ENCODE peak calls at places on chromosomes 3 and 15, in ten cellular contexts. M, I, Q, G, V, F, K, B, U and W are unnamed samples.

GRCh38 chr3:16249336-16249735 is 15.4 kb downstream of the DPH3 start:
- DNase-seq in M (no peak), I (no peak), Q (peak), G (no peak), V (peak), F (no peak), K (peak), B (no peak), U (peak), W (no peak)

GRCh38 chr15:51816615-51817014 is 12.8 kb upstream of the TMOD3 start:
- DNase-seq in M (no peak), I (no peak), Q (no peak), G (no peak), V (no peak), F (no peak), K (no peak), B (no peak), U (no peak), W (no peak)

GRCh38 chr3:116743062-116743461 is 33.5 kb downstream of the TUSC7 start:
- DNase-seq in M (no peak), I (no peak), Q (no peak), G (no peak), V (no peak), F (no peak), K (no peak), B (no peak), U (no peak), W (no peak)

GRCh38 chr3:158743664-158744566 is 11.7 kb upstream of the RARRES1 start:
- DNase-seq in M (no peak), I (no peak), Q (no peak), G (no peak), V (no peak), F (no peak), K (no peak), B (peak), U (no peak), W (no peak)

GRCh38 chr15:63473007-63473748 is 31.2 kb upstream of the USP3 start:
- DNase-seq in M (no peak), I (no peak), Q (no peak), G (no peak), V (no peak), F (no peak), K (no peak), B (no peak), U (no peak), W (no peak)

GRCh38 chr3:141261472-141262171 is 30.0 kb downstream of the PXYLP1 start:
- DNase-seq in M (no peak), I (no peak), Q (no peak), G (no peak), V (no peak), F (no peak), K (no peak), B (no peak), U (no peak), W (no peak)

GRCh38 chr15:92839696-92840095 is 60.4 kb upstream of the CHD2 start:
- DNase-seq in M (no peak), I (no peak), Q (no peak), G (no peak), V (no peak), F (no peak), K (no peak), B (peak), U (no peak), W (no peak)

GRCh38 chr3:12957334-12957733 is 115.9 kb downstream of the IQSEC1 start:
- DNase-seq in M (no peak), I (no peak), Q (no peak), G (no peak), V (no peak), F (no peak), K (no peak), B (no peak), U (no peak), W (peak)

GRCh38 chr3:186165331-186165730 is 56.4 kb upstream of the ETV5 start:
- DNase-seq in M (no peak), I (no peak), Q (no peak), G (no peak), V (peak), F (no peak), K (no peak), B (no peak), U (no peak), W (no peak)

GRCh38 chr15:81809543-81809942 is 236.3 kb downstream of the MEX3B start:
- DNase-seq in M (no peak), I (peak), Q (peak), G (no peak), V (no peak), F (no peak), K (peak), B (no peak), U (no peak), W (no peak)

GRCh38 chr3:58180940-58181587 is 29.7 kb downstream of the DNASE1L3 start:
- DNase-seq in M (no peak), I (no peak), Q (no peak), G (no peak), V (no peak), F (no peak), K (no peak), B (no peak), U (no peak), W (no peak)

GRCh38 chr3:101310580-101311375 is 9.6 kb downstream of the IMPG2 start:
- DNase-seq in M (no peak), I (no peak), Q (no peak), G (peak), V (peak), F (no peak), K (no peak), B (no peak), U (no peak), W (no peak)

GRCh38 chr3:70832035-70832795 is 519.8 kb upstream of the MDFIC2 start:
- DNase-seq in M (no peak), I (peak), Q (no peak), G (no peak), V (peak), F (no peak), K (no peak), B (no peak), U (no peak), W (peak)

GRCh38 chr3:13019243-13019701 is 54.0 kb downstream of the IQSEC1 start:
- DNase-seq in M (no peak), I (peak), Q (peak), G (peak), V (peak), F (peak), K (peak), B (no peak), U (peak), W (no peak)

GRCh38 chr3:142117052-142117451 is 32.3 kb downstream of the TFDP2 start:
- DNase-seq in M (no peak), I (no peak), Q (no peak), G (no peak), V (peak), F (no peak), K (no peak), B (no peak), U (no peak), W (no peak)

GRCh38 chr3:115428825-115429224 is 194.5 kb upstream of the GAP43 start:
- DNase-seq in M (no peak), I (peak), Q (peak), G (no peak), V (peak), F (no peak), K (no peak), B (no peak), U (no peak), W (no peak)

DNA sequence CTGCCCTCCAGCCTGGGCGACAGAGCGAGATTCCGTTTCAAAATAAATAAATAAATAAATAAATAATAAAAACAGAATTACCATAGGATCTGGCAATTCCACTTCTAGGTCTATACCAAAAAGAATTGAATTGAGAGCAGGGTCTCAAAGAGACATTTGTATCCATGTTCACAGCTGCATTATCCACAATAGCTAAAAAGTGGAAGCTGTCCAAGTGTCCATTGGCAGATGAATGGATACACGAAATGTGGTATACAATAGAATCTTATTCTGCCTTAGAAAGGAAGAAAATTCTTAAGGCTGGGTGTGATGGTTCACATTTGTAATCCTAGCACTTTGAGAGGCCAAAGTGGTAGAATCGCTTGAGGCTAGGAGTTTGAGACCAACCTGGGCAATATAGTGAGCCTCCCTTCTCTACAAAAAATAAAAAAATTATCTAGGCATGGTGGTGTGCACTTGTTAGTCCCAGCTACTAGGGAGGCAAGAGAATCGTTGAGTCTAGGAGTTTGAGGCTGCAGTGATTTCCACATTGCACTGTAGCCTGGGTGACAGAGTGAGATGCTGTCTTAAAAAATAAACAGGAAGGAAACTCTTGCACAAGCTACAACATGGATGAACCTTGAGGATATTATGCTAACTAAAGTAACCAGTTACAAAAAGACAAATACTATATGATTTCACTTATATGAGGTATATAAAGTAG is 24.2 kb downstream of the PFKFB4 start:
- DNase-seq in M (no peak), I (no peak), Q (no peak), G (no peak), V (no peak), F (no peak), K (no peak), B (no peak), U (no peak), W (no peak)
- H3K27ac ChIP-seq in M (peak), I (no peak), Q (no peak), G (no peak), V (no peak), F (no peak), K (no peak), B (no peak), U (no peak), W (no peak)

GRCh38 chr3:195543642-195544536 is 764 bp upstream of the PPP1R2 start:
- DNase-seq in M (no peak), I (no peak), Q (no peak), G (no peak), V (peak), F (no peak), K (peak), B (peak), U (peak), W (peak)
- H3K27ac ChIP-seq in M (no peak), I (peak), Q (no peak), G (peak), V (no peak), F (peak), K (no peak), B (peak), U (no peak), W (peak)

DNA sequence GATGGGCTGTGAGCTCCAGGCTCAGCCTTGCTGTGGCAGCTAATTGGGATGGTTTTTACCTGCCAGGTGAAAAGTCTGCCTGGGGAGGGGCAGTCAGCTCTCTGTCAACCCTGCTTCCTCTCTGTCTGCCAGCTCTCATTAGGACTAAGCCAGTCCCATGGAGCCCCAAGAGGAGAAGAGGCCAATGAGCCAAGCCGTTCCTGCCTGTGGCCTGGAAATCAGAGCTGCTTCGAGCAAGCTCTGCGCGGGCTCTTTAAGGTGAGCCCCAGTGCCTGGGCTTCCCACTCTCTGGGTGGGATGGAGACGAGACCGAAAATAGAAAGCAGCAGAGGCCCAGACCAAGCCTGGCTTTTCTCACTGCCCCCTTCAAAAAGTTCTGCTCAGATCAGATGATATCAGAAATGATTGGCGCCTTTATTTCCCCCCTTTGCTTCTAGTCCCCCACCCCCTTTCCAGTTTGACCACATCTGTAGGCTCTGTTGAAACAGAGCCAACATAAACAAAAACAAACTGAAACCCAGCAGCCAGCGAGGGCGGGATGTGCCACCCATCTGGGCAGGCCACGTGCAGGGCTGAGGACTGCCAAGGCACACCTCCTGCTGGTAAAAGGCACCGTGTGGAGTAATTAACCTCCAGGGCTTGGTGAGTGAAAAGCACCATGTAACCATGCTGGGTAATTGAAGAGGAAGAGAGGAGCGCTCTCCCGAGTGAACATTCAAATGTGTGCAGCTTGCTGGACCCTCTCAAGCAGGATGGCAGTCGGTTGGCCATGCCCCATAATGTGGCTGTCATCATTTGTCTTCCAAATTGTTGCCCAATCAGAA is 471.0 kb upstream of the PROK2 start:
- DNase-seq in M (peak), I (peak), Q (peak), G (peak), V (no peak), F (no peak), K (no peak), B (peak), U (no peak), W (no peak)
- H3K27ac ChIP-seq in M (peak), I (no peak), Q (peak), G (no peak), V (no peak), F (no peak), K (no peak), B (peak), U (no peak), W (peak)

DNA sequence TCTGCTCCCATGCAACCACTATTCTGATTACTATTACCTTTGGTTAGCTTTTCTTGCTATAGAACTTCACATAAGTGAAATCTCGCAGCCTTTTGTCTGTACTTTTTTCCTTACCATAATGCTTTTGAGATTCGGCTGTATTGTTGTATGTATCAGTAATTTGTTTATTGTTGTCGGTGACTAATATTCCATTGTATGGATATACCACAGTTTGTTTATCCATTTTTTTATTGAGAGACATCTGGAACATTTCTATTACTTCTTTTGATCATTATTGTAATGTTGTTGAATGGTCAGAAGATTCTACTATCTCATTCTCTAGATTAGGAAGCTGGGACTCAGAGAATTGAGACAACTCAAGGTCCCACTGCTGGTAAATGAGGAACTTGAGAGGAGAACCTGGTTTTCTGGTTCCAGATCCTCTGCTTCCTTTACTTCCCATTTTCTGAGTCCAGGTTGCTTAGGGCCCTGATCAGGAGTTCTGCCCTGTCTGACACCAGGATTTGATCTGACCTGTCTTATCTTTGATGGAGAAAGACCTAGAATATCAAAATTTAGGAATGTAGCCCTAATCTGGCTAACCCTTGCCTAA is 18.2 kb upstream of the SPTSSB start:
- DNase-seq in M (no peak), I (no peak), Q (no peak), G (no peak), V (no peak), F (no peak), K (no peak), B (no peak), U (no peak), W (no peak)
- H3K27ac ChIP-seq in M (no peak), I (peak), Q (no peak), G (no peak), V (no peak), F (no peak), K (no peak), B (no peak), U (no peak), W (no peak)

GRCh38 chr3:156750191-156750873 is 75.8 kb upstream of the LEKR1 start:
- DNase-seq in M (no peak), I (no peak), Q (peak), G (no peak), V (peak), F (no peak), K (peak), B (no peak), U (no peak), W (no peak)
- H3K27ac ChIP-seq in M (no peak), I (no peak), Q (peak), G (no peak), V (peak), F (peak), K (peak), B (no peak), U (peak), W (no peak)

GRCh38 chr15:45450468-45450867 is 72.1 kb downstream of the SLC30A4 start:
- DNase-seq in M (no peak), I (no peak), Q (no peak), G (no peak), V (no peak), F (no peak), K (no peak), B (peak), U (no peak), W (no peak)
- H3K27ac ChIP-seq in M (no peak), I (no peak), Q (no peak), G (peak), V (no peak), F (no peak), K (no peak), B (peak), U (no peak), W (no peak)

DNA sequence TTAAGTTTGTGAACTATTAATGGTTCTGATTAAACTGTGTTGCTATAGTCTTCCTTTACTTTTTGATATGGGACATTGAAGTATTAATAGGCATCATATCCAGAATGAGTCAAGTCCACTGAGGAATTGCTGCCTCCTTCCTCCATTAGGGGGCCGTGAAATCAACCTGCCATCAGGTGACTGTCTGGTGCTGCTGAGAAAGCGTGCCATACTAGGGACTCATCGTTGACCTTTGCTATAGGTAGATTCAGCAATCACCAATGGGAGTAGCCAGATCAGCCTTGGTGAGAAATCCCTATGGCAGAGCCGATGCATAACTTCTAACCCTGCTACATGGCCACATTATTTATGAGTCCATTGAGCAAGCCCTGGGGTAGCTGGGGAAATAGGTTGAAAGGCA is 30.1 kb upstream of the SLC28A2 start:
- DNase-seq in M (no peak), I (no peak), Q (no peak), G (no peak), V (no peak), F (no peak), K (no peak), B (no peak), U (no peak), W (no peak)
- H3K27ac ChIP-seq in M (no peak), I (no peak), Q (no peak), G (no peak), V (no peak), F (no peak), K (no peak), B (no peak), U (no peak), W (no peak)